ENCODE peak calls at places on chromosomes 5 and 9, in five cellular contexts. L is GM23338, K is pancreas, P is tibial artery, J is heart right ventricle. I is an unnamed sample. For H3K27me3, the result is how much of the 10 kb centered on the place peaks cover.

GRCh38 chr5:135128361-135128760 is 94.3 kb upstream of the PITX1 start:
- DNase-seq in L (no peak), K (no peak), P (no peak), J (no peak), I (no peak)

GRCh38 chr9:8611153-8611552 is 811.6 kb upstream of the DMAC1 start:
- DNase-seq in L (no peak), K (no peak), P (no peak), J (no peak), I (no peak)

GRCh38 chr5:27402828-27403227 is 364.4 kb upstream of the CDH9 start:
- DNase-seq in L (no peak), K (no peak), P (no peak), J (no peak), I (no peak)

GRCh38 chr5:177508217-177508611 is 1.4 kb downstream of the DOK3 start:
- DNase-seq in L (no peak), K (no peak), P (no peak), J (no peak), I (no peak)

GRCh38 chr9:119588874-119589560 is 219.8 kb upstream of the BRINP1 start:
- DNase-seq in L (no peak), K (no peak), P (no peak), J (no peak), I (no peak)

GRCh38 chr9:116280529-116280928 is 126.9 kb downstream of the PAPPA start:
- DNase-seq in L (no peak), K (no peak), P (no peak), J (no peak), I (no peak)

GRCh38 chr9:93278164-93278563 is 94.2 kb downstream of the WNK2 start:
- DNase-seq in L (no peak), K (no peak), P (no peak), J (no peak), I (no peak)

GRCh38 chr5:56208681-56209080 is 24.4 kb downstream of the ANKRD55 start:
- DNase-seq in L (no peak), K (no peak), P (no peak), J (no peak), I (no peak)

GRCh38 chr9:132792547-132792946 is 85.5 kb downstream of the AK8 start:
- DNase-seq in L (no peak), K (no peak), P (peak), J (no peak), I (no peak)
- H3K27me3 ChIP-seq in L (under half), K (under half), P (under half), J (under half), I (under half)

DNA sequence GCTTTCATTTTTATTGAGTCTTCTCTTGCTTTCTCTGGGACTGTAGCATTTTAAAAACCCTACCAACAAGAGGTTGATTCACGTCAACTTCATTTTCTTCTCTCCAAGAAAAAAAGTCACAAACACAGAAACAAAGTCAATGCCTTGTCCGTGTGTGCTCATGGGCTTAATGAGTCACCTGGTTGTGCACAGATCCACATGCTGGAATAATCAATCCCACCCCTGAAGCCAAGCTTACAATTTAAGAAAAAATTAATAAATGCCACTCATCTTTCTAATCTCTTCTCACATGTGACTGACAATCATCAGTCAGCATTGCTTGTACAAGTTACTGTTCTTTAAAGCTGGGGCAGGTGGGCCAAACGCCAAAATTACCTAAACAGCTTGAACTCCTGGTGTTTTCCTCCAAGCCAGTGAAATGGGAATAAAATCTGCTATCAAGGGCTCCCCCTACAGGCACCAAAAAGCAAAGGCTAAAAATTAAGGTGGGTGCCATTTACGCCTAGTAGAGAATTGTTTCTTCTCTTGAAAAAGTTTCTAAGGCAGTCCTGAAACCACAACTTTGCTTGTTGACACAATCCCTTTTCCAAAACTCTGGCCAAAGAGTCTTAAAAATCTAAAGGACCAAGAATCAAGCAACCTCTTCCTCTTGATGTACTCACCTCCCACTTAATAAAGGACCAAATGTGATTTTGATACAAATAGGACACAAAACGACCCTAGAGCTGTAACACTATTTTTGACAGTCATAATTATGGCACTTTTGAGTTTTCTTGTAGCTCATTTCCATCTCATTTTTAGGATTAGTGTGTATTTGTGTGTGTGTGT is 21.3 kb downstream of the TRMO start:
- DNase-seq in L (peak), K (peak), P (no peak), J (no peak), I (no peak)
- TF ChIP-seq CTCF in L (peak), K (peak), P (peak), J (peak), I (peak)

GRCh38 chr5:174741352-174741751 is 17.0 kb downstream of the MSX2 start:
- DNase-seq in L (no peak), K (no peak), P (no peak), J (no peak), I (no peak)
- H3K27me3 ChIP-seq in L (under half), K (under half), P (under half), J (under half), I (under half)

GRCh38 chr9:547309-547708 is 294.2 kb upstream of the DMRT1 start:
- DNase-seq in L (no peak), K (no peak), P (no peak), J (no peak), I (no peak)

GRCh38 chr9:549425-549997 is 292.0 kb upstream of the DMRT1 start:
- DNase-seq in L (no peak), K (no peak), P (no peak), J (no peak), I (no peak)

GRCh38 chr9:546235-546634 is 295.3 kb upstream of the DMRT1 start:
- DNase-seq in L (no peak), K (no peak), P (no peak), J (no peak), I (no peak)

GRCh38 chr9:545480-545879 is 296.0 kb upstream of the DMRT1 start:
- DNase-seq in L (no peak), K (peak), P (peak), J (peak), I (no peak)

DNA sequence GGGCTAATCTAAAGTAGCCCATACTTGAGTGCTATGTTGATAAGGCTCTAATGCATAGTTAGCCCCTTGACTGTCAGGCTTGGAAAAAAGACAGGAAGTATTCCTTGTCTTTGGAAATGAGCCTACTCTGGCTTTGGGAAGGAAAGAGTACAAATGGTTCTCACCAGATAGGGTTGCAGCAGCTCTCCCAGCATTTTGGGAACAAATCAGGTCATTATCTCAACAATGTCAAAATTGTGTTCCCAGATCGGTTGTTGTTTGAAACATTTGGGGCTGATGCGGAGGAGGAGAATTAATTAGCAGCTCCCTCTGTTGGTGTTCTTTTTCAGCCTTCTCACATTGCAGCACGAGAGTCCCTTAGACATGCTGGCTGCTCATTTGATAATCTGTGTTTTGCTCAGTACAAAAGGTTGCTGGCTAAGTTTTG is 294.7 kb upstream of the DMRT1 start:
- DNase-seq in L (peak), K (no peak), P (no peak), J (peak), I (no peak)
- TF ChIP-seq CTCF in L (peak), K (no peak), P (peak), J (peak), I (peak)